ENCODE peak calls at places on chromosome 18, in eight cellular contexts. B is stimulated activated CD4-positive, alpha-beta T cell treated with anti-CD3 and anti-CD28 coated beads, Interleukin-4, amount 100 ng/mL, for 4 hours; P is neural progenitor cell; E is NCI-H1105; C is GM13976; A is activated T-cell treated with anti-CD3 and anti-CD28 coated beads for 48 hours; L is psoas muscle; K is LoVo. U is an unnamed sample.

GRCh38 chr18:44812426-44812825 is 131.7 kb downstream of the SETBP1 start:
- DNase-seq in A (no peak), C (no peak), L (no peak), B (no peak), K (no peak), E (no peak), P (no peak), U (no peak)

GRCh38 chr18:74774486-74774885 is 176.8 kb downstream of the ZNF407 start:
- DNase-seq in K (no peak), P (no peak), A (no peak), C (no peak), B (no peak), E (no peak), L (no peak), U (no peak)

GRCh38 chr18:35409921-35410320 is 32.8 kb upstream of the ZNF396 start:
- DNase-seq in L (no peak), E (no peak), A (no peak), B (no peak), P (no peak), C (no peak), K (peak), U (no peak)

GRCh38 chr18:76764296-76764901 is 58.0 kb upstream of the ZNF236 start:
- DNase-seq in E (peak), C (no peak), B (no peak), A (no peak), L (no peak), P (no peak), K (no peak), U (no peak)

GRCh38 chr18:27577265-27577664 is 392.2 kb upstream of the CHST9 start:
- DNase-seq in C (no peak), P (peak), K (no peak), A (no peak), E (no peak), L (no peak), B (no peak), U (no peak)

GRCh38 chr18:9404565-9405060 is 70.0 kb downstream of the TWSG1 start:
- DNase-seq in P (no peak), E (no peak), B (peak), L (no peak), K (no peak), C (peak), A (peak), U (no peak)

GRCh38 chr18:49892148-49892924 is 79.0 kb upstream of the ACAA2 start:
- DNase-seq in C (no peak), L (no peak), A (no peak), P (no peak), E (no peak), B (no peak), K (no peak), U (no peak)

GRCh38 chr18:6741290-6741689 is 11.8 kb downstream of the ARHGAP28 start:
- DNase-seq in P (no peak), K (no peak), E (no peak), L (no peak), B (no peak), A (no peak), C (no peak), U (no peak)

GRCh38 chr18:46096651-46097300 is 1.3 kb downstream of the ATP5F1A start:
- DNase-seq in P (no peak), B (no peak), C (no peak), A (no peak), E (no peak), K (no peak), L (no peak), U (peak)

GRCh38 chr18:21489119-21489750 is 111.3 kb downstream of the ESCO1 start:
- DNase-seq in B (no peak), E (peak), C (peak), A (no peak), K (peak), P (peak), L (no peak), U (no peak)

GRCh38 chr18:79916546-79917350 is 34.7 kb downstream of the SLC66A2 start:
- DNase-seq in C (no peak), P (no peak), B (no peak), L (peak), E (no peak), K (no peak), A (no peak), U (no peak)

GRCh38 chr18:36364911-36365624 is 67.6 kb downstream of the FHOD3 start:
- DNase-seq in P (no peak), E (no peak), L (no peak), C (no peak), K (no peak), B (no peak), A (no peak), U (no peak)

GRCh38 chr18:25587545-25587944 is 235.6 kb upstream of the ZNF521 start:
- DNase-seq in L (no peak), A (no peak), E (no peak), C (no peak), P (no peak), K (no peak), B (no peak), U (no peak)

GRCh38 chr18:51593931-51594330 is 396.4 kb upstream of the MEX3C start:
- DNase-seq in K (no peak), P (no peak), C (no peak), A (no peak), B (no peak), E (no peak), L (no peak), U (no peak)

GRCh38 chr18:32349728-32350395 is 120.8 kb downstream of the GAREM1 start:
- DNase-seq in P (peak), K (peak), B (no peak), A (no peak), L (no peak), E (no peak), C (no peak), U (no peak)

GRCh38 chr18:53698907-53699306 is 525.6 kb downstream of the MBD2 start:
- DNase-seq in K (no peak), P (peak), B (no peak), C (peak), L (no peak), A (no peak), E (peak), U (no peak)